ENCODE peak calls at places on chromosomes 11 and 22, in five cellular contexts. One of them, this sample, is unnamed. For H3K4me1, the result is how much of the 10 kb centered on the place peaks cover.

GRCh38 chr11:27468209-27468608 is 4.4 kb downstream of the LGR4 start:
- DNase-seq in IMR-90: peak
- DNase-seq in HCT116: no peak
- DNase-seq in DND-41: no peak
- DNase-seq in mesenchymal stem cell: peak
- DNase-seq in this sample: peak

GRCh38 chr11:61505640-61506155 is 2.9 kb upstream of the LRRC10B start:
- DNase-seq in IMR-90: no peak
- DNase-seq in DND-41: no peak
- DNase-seq in HCT116: no peak
- DNase-seq in mesenchymal stem cell: no peak
- DNase-seq in this sample: peak

GRCh38 chr22:31126128-31126868 is 3.5 kb downstream of the INPP5J start:
- DNase-seq in DND-41: peak
- DNase-seq in HCT116: no peak
- DNase-seq in mesenchymal stem cell: no peak
- DNase-seq in IMR-90: no peak
- DNase-seq in this sample: no peak

GRCh38 chr11:44753965-44754645 is 27.3 kb downstream of the TSPAN18 start:
- DNase-seq in mesenchymal stem cell: no peak
- DNase-seq in IMR-90: no peak
- DNase-seq in DND-41: no peak
- DNase-seq in HCT116: no peak
- DNase-seq in this sample: peak

GRCh38 chr11:107564877-107565218 is 687 bp downstream of the ALKBH8 start:
- DNase-seq in mesenchymal stem cell: no peak
- DNase-seq in DND-41: no peak
- DNase-seq in IMR-90: no peak
- DNase-seq in HCT116: no peak
- DNase-seq in this sample: no peak

GRCh38 chr11:105315287-105315686 is 175.7 kb upstream of the CARD18 start:
- DNase-seq in HCT116: no peak
- DNase-seq in mesenchymal stem cell: no peak
- DNase-seq in DND-41: no peak
- DNase-seq in IMR-90: no peak
- DNase-seq in this sample: no peak

GRCh38 chr11:34405079-34405858 is 33.5 kb upstream of the CAT start:
- DNase-seq in DND-41: no peak
- DNase-seq in HCT116: no peak
- DNase-seq in IMR-90: no peak
- DNase-seq in mesenchymal stem cell: no peak
- DNase-seq in this sample: no peak

GRCh38 chr11:92964471-92964870 is 5.0 kb upstream of the MTNR1B start:
- DNase-seq in HCT116: no peak
- DNase-seq in IMR-90: no peak
- DNase-seq in DND-41: no peak
- DNase-seq in mesenchymal stem cell: no peak
- DNase-seq in this sample: no peak

GRCh38 chr11:9923280-9923679 is 259.4 kb downstream of the SWAP70 start:
- DNase-seq in HCT116: no peak
- DNase-seq in DND-41: no peak
- DNase-seq in mesenchymal stem cell: no peak
- DNase-seq in IMR-90: no peak
- DNase-seq in this sample: no peak

GRCh38 chr22:29190051-29190450 is 15.6 kb upstream of the EMID1 start:
- DNase-seq in DND-41: no peak
- DNase-seq in mesenchymal stem cell: no peak
- DNase-seq in IMR-90: no peak
- DNase-seq in HCT116: no peak
- DNase-seq in this sample: no peak

GRCh38 chr22:29183971-29184595 is 21.6 kb upstream of the EMID1 start:
- DNase-seq in IMR-90: no peak
- DNase-seq in DND-41: no peak
- DNase-seq in HCT116: no peak
- DNase-seq in mesenchymal stem cell: no peak
- DNase-seq in this sample: no peak

GRCh38 chr22:29187831-29188230 is 17.9 kb upstream of the EMID1 start:
- DNase-seq in mesenchymal stem cell: no peak
- DNase-seq in DND-41: no peak
- DNase-seq in HCT116: no peak
- DNase-seq in IMR-90: no peak
- DNase-seq in this sample: no peak

GRCh38 chr22:29186302-29186701 is 19.4 kb upstream of the EMID1 start:
- DNase-seq in mesenchymal stem cell: no peak
- DNase-seq in IMR-90: no peak
- DNase-seq in HCT116: no peak
- DNase-seq in DND-41: no peak
- DNase-seq in this sample: no peak

GRCh38 chr22:29184886-29185575 is 20.7 kb upstream of the EMID1 start:
- DNase-seq in IMR-90: no peak
- DNase-seq in DND-41: no peak
- DNase-seq in HCT116: no peak
- DNase-seq in mesenchymal stem cell: no peak
- DNase-seq in this sample: no peak
- H3K9ac ChIP-seq in IMR-90: no peak
- H3K9ac ChIP-seq in DND-41: no peak
- H3K9ac ChIP-seq in HCT116: no peak
- H3K9ac ChIP-seq in mesenchymal stem cell: no peak
- H3K9ac ChIP-seq in this sample: no peak

DNA sequence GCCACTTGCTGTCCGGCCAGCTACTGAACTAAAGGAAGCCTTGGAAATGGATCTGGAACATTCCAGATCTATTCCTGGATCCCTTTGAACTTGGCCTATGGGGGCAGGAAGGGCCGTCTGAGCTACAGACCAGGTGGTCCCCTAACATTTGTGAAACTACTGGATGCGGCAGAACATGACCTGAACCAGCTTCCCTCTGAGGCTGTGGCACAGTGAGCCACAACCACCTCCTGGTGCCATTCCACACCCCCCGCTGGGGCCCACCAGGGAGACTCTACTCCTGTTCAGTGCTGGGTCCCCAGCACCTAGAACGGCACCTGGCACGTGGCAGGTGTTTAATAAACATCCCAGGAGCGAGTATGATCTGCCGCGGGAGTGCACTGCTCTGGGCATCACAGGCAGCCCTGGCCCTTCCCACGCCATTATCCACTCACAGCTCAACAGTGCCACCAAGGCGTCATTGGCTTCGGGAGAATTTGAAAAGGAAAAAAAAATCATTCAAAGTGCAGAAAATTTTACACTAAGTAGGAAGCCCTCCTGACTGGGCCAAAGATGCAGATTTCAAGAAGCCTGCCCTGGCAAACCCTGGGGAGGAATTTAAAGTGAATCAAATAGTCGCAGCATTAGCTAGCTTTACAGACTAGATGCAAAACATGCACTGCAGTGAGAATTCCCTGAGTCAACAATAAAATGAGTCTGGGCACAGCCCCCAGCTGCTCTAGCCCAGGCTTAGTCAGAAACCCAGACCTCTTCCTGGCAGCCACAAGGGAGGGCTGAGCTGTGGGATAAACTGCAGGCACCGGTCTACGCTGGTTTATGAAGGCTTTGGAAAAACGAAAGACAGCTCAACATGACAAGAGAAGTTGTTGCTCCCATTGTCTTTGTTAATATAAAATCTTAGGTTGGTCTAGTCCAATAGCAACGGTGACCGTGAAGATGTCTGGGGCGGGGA is 14.3 kb upstream of the EFCAB6 start:
- DNase-seq in IMR-90: peak
- DNase-seq in DND-41: no peak
- DNase-seq in HCT116: no peak
- DNase-seq in mesenchymal stem cell: peak
- DNase-seq in this sample: peak
- H3K4me3 ChIP-seq in IMR-90: no peak
- H3K4me3 ChIP-seq in DND-41: no peak
- H3K4me3 ChIP-seq in HCT116: no peak
- H3K4me3 ChIP-seq in mesenchymal stem cell: peak
- H3K4me3 ChIP-seq in this sample: peak

DNA sequence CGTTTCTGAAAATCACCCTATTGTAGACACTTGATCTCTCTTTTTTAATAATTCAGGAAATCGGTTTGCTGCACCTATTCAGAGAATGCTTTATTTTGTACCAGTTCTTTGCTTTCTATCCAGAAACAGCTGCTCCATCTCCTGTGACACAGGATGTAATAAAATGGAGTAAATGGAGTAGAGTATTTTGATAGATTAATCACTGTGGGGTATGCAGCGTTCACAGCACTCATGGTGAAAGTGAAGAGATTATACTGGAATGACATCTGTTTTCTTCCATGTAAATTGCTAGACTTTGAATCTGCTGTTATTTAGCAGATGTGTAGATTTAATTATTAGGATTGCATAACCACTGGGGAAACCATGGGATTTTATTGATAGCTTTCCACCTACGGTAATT is 227.3 kb upstream of the ARHGAP42 start:
- DNase-seq in DND-41: no peak
- DNase-seq in mesenchymal stem cell: no peak
- DNase-seq in HCT116: no peak
- DNase-seq in IMR-90: no peak
- DNase-seq in this sample: no peak
- H3K4me1 ChIP-seq in DND-41: under half
- H3K4me1 ChIP-seq in mesenchymal stem cell: under half
- H3K4me1 ChIP-seq in HCT116: under half
- H3K4me1 ChIP-seq in IMR-90: under half
- H3K4me1 ChIP-seq in this sample: under half

DNA sequence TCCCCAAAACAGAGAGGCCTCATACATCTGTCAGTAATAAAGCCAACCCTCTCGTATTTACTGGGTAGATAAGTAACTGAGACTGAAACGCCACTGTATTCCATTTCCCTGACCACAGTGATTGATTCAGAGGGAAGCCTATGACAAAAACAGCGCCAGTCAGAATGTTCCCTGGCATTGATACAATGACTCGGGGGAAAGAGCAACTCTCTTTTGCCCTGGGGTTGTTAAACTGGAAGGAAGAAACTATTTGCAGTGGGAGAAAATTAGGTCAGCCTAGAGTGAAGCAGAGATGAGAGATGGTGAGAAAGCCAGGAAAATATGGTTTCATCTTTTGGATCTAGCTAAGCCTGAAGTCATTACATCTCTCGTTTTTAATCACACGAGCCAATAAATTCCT is 48.6 kb upstream of the RBFOX2 start:
- DNase-seq in mesenchymal stem cell: no peak
- DNase-seq in HCT116: no peak
- DNase-seq in DND-41: no peak
- DNase-seq in IMR-90: peak
- DNase-seq in this sample: peak
- H3K9ac ChIP-seq in mesenchymal stem cell: peak
- H3K9ac ChIP-seq in HCT116: no peak
- H3K9ac ChIP-seq in DND-41: no peak
- H3K9ac ChIP-seq in IMR-90: no peak
- H3K9ac ChIP-seq in this sample: peak

DNA sequence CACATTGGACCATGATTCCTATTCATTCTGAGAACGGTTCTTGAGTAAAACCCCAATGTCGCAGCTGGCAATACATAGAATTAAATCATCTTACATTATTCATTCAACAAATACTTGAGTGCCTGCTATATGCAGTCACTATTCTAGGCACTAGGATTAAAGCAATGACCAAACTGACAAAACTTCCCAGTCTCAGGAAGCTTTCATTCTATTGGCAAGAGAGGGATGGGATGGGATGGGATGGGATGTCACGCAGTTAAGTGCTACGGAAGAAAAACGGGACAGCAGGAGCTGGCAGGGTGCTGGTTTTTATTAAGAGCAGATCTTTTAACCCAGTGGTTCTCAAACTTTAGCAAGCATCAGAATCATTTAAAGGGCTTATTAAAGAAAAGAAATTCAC is 2.9 kb downstream of the PAK1 start:
- DNase-seq in IMR-90: no peak
- DNase-seq in HCT116: no peak
- DNase-seq in mesenchymal stem cell: no peak
- DNase-seq in DND-41: no peak
- DNase-seq in this sample: no peak
- H3K4me3 ChIP-seq in IMR-90: no peak
- H3K4me3 ChIP-seq in HCT116: no peak
- H3K4me3 ChIP-seq in mesenchymal stem cell: no peak
- H3K4me3 ChIP-seq in DND-41: no peak
- H3K4me3 ChIP-seq in this sample: no peak

GRCh38 chr11:12088531-12088930 is 21.9 kb upstream of the MICAL2 start:
- DNase-seq in HCT116: no peak
- DNase-seq in mesenchymal stem cell: no peak
- DNase-seq in IMR-90: no peak
- DNase-seq in DND-41: no peak
- DNase-seq in this sample: no peak
- H3K4me1 ChIP-seq in HCT116: under half
- H3K4me1 ChIP-seq in mesenchymal stem cell: under half
- H3K4me1 ChIP-seq in IMR-90: under half
- H3K4me1 ChIP-seq in DND-41: under half
- H3K4me1 ChIP-seq in this sample: under half

GRCh38 chr11:119906376-119906775 is 177.4 kb upstream of the NECTIN1 start:
- DNase-seq in DND-41: no peak
- DNase-seq in IMR-90: no peak
- DNase-seq in HCT116: no peak
- DNase-seq in mesenchymal stem cell: no peak
- DNase-seq in this sample: no peak
- H3K9ac ChIP-seq in DND-41: no peak
- H3K9ac ChIP-seq in IMR-90: no peak
- H3K9ac ChIP-seq in HCT116: no peak
- H3K9ac ChIP-seq in mesenchymal stem cell: no peak
- H3K9ac ChIP-seq in this sample: no peak

GRCh38 chr22:36369922-36370781 is 17.6 kb downstream of the MYH9 start:
- DNase-seq in IMR-90: peak
- DNase-seq in HCT116: no peak
- DNase-seq in DND-41: no peak
- DNase-seq in mesenchymal stem cell: peak
- DNase-seq in this sample: peak
- H3K4me3 ChIP-seq in IMR-90: no peak
- H3K4me3 ChIP-seq in HCT116: no peak
- H3K4me3 ChIP-seq in DND-41: no peak
- H3K4me3 ChIP-seq in mesenchymal stem cell: peak
- H3K4me3 ChIP-seq in this sample: no peak

DNA sequence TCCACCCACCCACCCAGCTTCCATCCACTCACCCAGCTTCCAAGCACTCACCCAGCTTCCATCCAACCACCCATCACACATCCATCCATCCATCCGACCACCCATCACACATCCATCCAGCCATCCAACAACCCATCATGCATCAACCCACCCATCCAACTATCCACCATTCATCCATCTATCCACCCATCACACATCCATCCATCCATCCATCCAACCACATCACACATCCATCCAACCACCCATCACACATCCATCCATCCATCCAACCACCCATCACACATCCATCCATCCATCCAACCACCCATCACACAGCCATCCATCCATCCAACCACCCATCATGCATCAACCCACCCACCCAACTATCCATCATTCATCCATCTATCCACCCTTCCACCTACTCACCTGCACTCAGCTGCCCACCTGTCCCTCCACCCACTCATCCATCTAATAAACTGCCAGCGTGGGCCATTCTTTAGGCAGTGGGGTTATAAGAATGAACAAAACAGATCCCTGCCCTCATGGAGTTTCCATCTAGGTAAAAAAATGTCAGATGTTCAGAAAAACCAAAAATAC is 88.2 kb downstream of the CELSR1 start:
- DNase-seq in mesenchymal stem cell: no peak
- DNase-seq in IMR-90: no peak
- DNase-seq in HCT116: no peak
- DNase-seq in DND-41: no peak
- DNase-seq in this sample: no peak
- H3K4me1 ChIP-seq in mesenchymal stem cell: under half
- H3K4me1 ChIP-seq in IMR-90: under half
- H3K4me1 ChIP-seq in HCT116: under half
- H3K4me1 ChIP-seq in DND-41: under half
- H3K4me1 ChIP-seq in this sample: under half

This sample was measured in adipocyte.